ENCODE peak calls at places on chromosome 12, in ten cellular contexts. One of them, this sample, is unnamed.

GRCh38 chr12:46402861-46403731 is 30.5 kb upstream of the SLC38A2 start:
- DNase-seq in ELF-1: no peak
- DNase-seq in stimulated activated CD4-positive, alpha-beta T cell treated with anti-CD3 and anti-CD28 coated beads, Interleukin-15, amount 100 ng/mL, for 24 hours: no peak
- DNase-seq in iPS DF 6.9: no peak
- DNase-seq in activated T-cell treated with anti-CD3 and anti-CD28 coated beads, Interleukin-2, amount 50 U/mL, for 48 hours: no peak
- DNase-seq in neural crest cell: no peak
- DNase-seq in activated naive CD8-positive, alpha-beta T cell treated with anti-CD3 and anti-CD28 coated beads for 36 hours: no peak
- DNase-seq in activated CD4-positive, alpha-beta T cell treated with anti-CD3 and anti-CD28 coated beads for 48 hours: no peak
- DNase-seq in left lung: no peak
- DNase-seq in tibial artery: no peak
- DNase-seq in this sample: no peak

GRCh38 chr12:34394211-34395055 is 372.1 kb downstream of the ALG10 start:
- DNase-seq in ELF-1: no peak
- DNase-seq in stimulated activated CD4-positive, alpha-beta T cell treated with anti-CD3 and anti-CD28 coated beads, Interleukin-15, amount 100 ng/mL, for 24 hours: no peak
- DNase-seq in iPS DF 6.9: no peak
- DNase-seq in activated T-cell treated with anti-CD3 and anti-CD28 coated beads, Interleukin-2, amount 50 U/mL, for 48 hours: no peak
- DNase-seq in neural crest cell: no peak
- DNase-seq in activated naive CD8-positive, alpha-beta T cell treated with anti-CD3 and anti-CD28 coated beads for 36 hours: no peak
- DNase-seq in activated CD4-positive, alpha-beta T cell treated with anti-CD3 and anti-CD28 coated beads for 48 hours: no peak
- DNase-seq in left lung: peak
- DNase-seq in tibial artery: peak
- DNase-seq in this sample: peak

GRCh38 chr12:68287106-68287505 is 33.7 kb upstream of the IL22 start:
- DNase-seq in ELF-1: no peak
- DNase-seq in stimulated activated CD4-positive, alpha-beta T cell treated with anti-CD3 and anti-CD28 coated beads, Interleukin-15, amount 100 ng/mL, for 24 hours: no peak
- DNase-seq in iPS DF 6.9: no peak
- DNase-seq in activated T-cell treated with anti-CD3 and anti-CD28 coated beads, Interleukin-2, amount 50 U/mL, for 48 hours: no peak
- DNase-seq in neural crest cell: no peak
- DNase-seq in activated naive CD8-positive, alpha-beta T cell treated with anti-CD3 and anti-CD28 coated beads for 36 hours: no peak
- DNase-seq in activated CD4-positive, alpha-beta T cell treated with anti-CD3 and anti-CD28 coated beads for 48 hours: no peak
- DNase-seq in left lung: no peak
- DNase-seq in tibial artery: no peak
- DNase-seq in this sample: no peak

GRCh38 chr12:123485756-123486155 is 27.8 kb downstream of the SNRNP35 start:
- DNase-seq in ELF-1: no peak
- DNase-seq in stimulated activated CD4-positive, alpha-beta T cell treated with anti-CD3 and anti-CD28 coated beads, Interleukin-15, amount 100 ng/mL, for 24 hours: no peak
- DNase-seq in iPS DF 6.9: no peak
- DNase-seq in activated T-cell treated with anti-CD3 and anti-CD28 coated beads, Interleukin-2, amount 50 U/mL, for 48 hours: no peak
- DNase-seq in neural crest cell: no peak
- DNase-seq in activated naive CD8-positive, alpha-beta T cell treated with anti-CD3 and anti-CD28 coated beads for 36 hours: no peak
- DNase-seq in activated CD4-positive, alpha-beta T cell treated with anti-CD3 and anti-CD28 coated beads for 48 hours: no peak
- DNase-seq in left lung: no peak
- DNase-seq in tibial artery: no peak
- DNase-seq in this sample: no peak

GRCh38 chr12:180445-180844 is 33.5 kb downstream of the SLC6A12 start:
- DNase-seq in ELF-1: no peak
- DNase-seq in stimulated activated CD4-positive, alpha-beta T cell treated with anti-CD3 and anti-CD28 coated beads, Interleukin-15, amount 100 ng/mL, for 24 hours: no peak
- DNase-seq in iPS DF 6.9: no peak
- DNase-seq in activated T-cell treated with anti-CD3 and anti-CD28 coated beads, Interleukin-2, amount 50 U/mL, for 48 hours: no peak
- DNase-seq in neural crest cell: no peak
- DNase-seq in activated naive CD8-positive, alpha-beta T cell treated with anti-CD3 and anti-CD28 coated beads for 36 hours: no peak
- DNase-seq in activated CD4-positive, alpha-beta T cell treated with anti-CD3 and anti-CD28 coated beads for 48 hours: no peak
- DNase-seq in left lung: peak
- DNase-seq in tibial artery: peak
- DNase-seq in this sample: peak

GRCh38 chr12:54394281-54394719 is 9.8 kb upstream of the ZNF385A start:
- DNase-seq in ELF-1: peak
- DNase-seq in stimulated activated CD4-positive, alpha-beta T cell treated with anti-CD3 and anti-CD28 coated beads, Interleukin-15, amount 100 ng/mL, for 24 hours: peak
- DNase-seq in iPS DF 6.9: no peak
- DNase-seq in activated T-cell treated with anti-CD3 and anti-CD28 coated beads, Interleukin-2, amount 50 U/mL, for 48 hours: no peak
- DNase-seq in neural crest cell: peak
- DNase-seq in activated naive CD8-positive, alpha-beta T cell treated with anti-CD3 and anti-CD28 coated beads for 36 hours: no peak
- DNase-seq in activated CD4-positive, alpha-beta T cell treated with anti-CD3 and anti-CD28 coated beads for 48 hours: peak
- DNase-seq in left lung: peak
- DNase-seq in tibial artery: no peak
- DNase-seq in this sample: no peak

GRCh38 chr12:25550186-25550585 is 2.9 kb downstream of the LMNTD1 start:
- DNase-seq in ELF-1: no peak
- DNase-seq in stimulated activated CD4-positive, alpha-beta T cell treated with anti-CD3 and anti-CD28 coated beads, Interleukin-15, amount 100 ng/mL, for 24 hours: no peak
- DNase-seq in iPS DF 6.9: no peak
- DNase-seq in activated T-cell treated with anti-CD3 and anti-CD28 coated beads, Interleukin-2, amount 50 U/mL, for 48 hours: no peak
- DNase-seq in neural crest cell: no peak
- DNase-seq in activated naive CD8-positive, alpha-beta T cell treated with anti-CD3 and anti-CD28 coated beads for 36 hours: no peak
- DNase-seq in activated CD4-positive, alpha-beta T cell treated with anti-CD3 and anti-CD28 coated beads for 48 hours: no peak
- DNase-seq in left lung: no peak
- DNase-seq in tibial artery: no peak
- DNase-seq in this sample: no peak

GRCh38 chr12:104790296-104791125 is 167.6 kb downstream of the SLC41A2 start:
- DNase-seq in ELF-1: peak
- DNase-seq in stimulated activated CD4-positive, alpha-beta T cell treated with anti-CD3 and anti-CD28 coated beads, Interleukin-15, amount 100 ng/mL, for 24 hours: peak
- DNase-seq in iPS DF 6.9: no peak
- DNase-seq in activated T-cell treated with anti-CD3 and anti-CD28 coated beads, Interleukin-2, amount 50 U/mL, for 48 hours: peak
- DNase-seq in neural crest cell: peak
- DNase-seq in activated naive CD8-positive, alpha-beta T cell treated with anti-CD3 and anti-CD28 coated beads for 36 hours: peak
- DNase-seq in activated CD4-positive, alpha-beta T cell treated with anti-CD3 and anti-CD28 coated beads for 48 hours: peak
- DNase-seq in left lung: peak
- DNase-seq in tibial artery: peak
- DNase-seq in this sample: peak

GRCh38 chr12:89878327-89878726 is 169.7 kb upstream of the ATP2B1 start:
- DNase-seq in ELF-1: no peak
- DNase-seq in stimulated activated CD4-positive, alpha-beta T cell treated with anti-CD3 and anti-CD28 coated beads, Interleukin-15, amount 100 ng/mL, for 24 hours: no peak
- DNase-seq in iPS DF 6.9: no peak
- DNase-seq in activated T-cell treated with anti-CD3 and anti-CD28 coated beads, Interleukin-2, amount 50 U/mL, for 48 hours: no peak
- DNase-seq in neural crest cell: no peak
- DNase-seq in activated naive CD8-positive, alpha-beta T cell treated with anti-CD3 and anti-CD28 coated beads for 36 hours: no peak
- DNase-seq in activated CD4-positive, alpha-beta T cell treated with anti-CD3 and anti-CD28 coated beads for 48 hours: no peak
- DNase-seq in left lung: no peak
- DNase-seq in tibial artery: no peak
- DNase-seq in this sample: no peak

GRCh38 chr12:78167510-78167909 is 336.8 kb downstream of the NAV3 start:
- DNase-seq in ELF-1: no peak
- DNase-seq in stimulated activated CD4-positive, alpha-beta T cell treated with anti-CD3 and anti-CD28 coated beads, Interleukin-15, amount 100 ng/mL, for 24 hours: no peak
- DNase-seq in iPS DF 6.9: no peak
- DNase-seq in activated T-cell treated with anti-CD3 and anti-CD28 coated beads, Interleukin-2, amount 50 U/mL, for 48 hours: no peak
- DNase-seq in neural crest cell: no peak
- DNase-seq in activated naive CD8-positive, alpha-beta T cell treated with anti-CD3 and anti-CD28 coated beads for 36 hours: no peak
- DNase-seq in activated CD4-positive, alpha-beta T cell treated with anti-CD3 and anti-CD28 coated beads for 48 hours: no peak
- DNase-seq in left lung: no peak
- DNase-seq in tibial artery: no peak
- DNase-seq in this sample: no peak

GRCh38 chr12:15212877-15213276 is 8.3 kb downstream of the RERG start:
- DNase-seq in ELF-1: no peak
- DNase-seq in stimulated activated CD4-positive, alpha-beta T cell treated with anti-CD3 and anti-CD28 coated beads, Interleukin-15, amount 100 ng/mL, for 24 hours: no peak
- DNase-seq in iPS DF 6.9: no peak
- DNase-seq in activated T-cell treated with anti-CD3 and anti-CD28 coated beads, Interleukin-2, amount 50 U/mL, for 48 hours: no peak
- DNase-seq in neural crest cell: no peak
- DNase-seq in activated naive CD8-positive, alpha-beta T cell treated with anti-CD3 and anti-CD28 coated beads for 36 hours: no peak
- DNase-seq in activated CD4-positive, alpha-beta T cell treated with anti-CD3 and anti-CD28 coated beads for 48 hours: no peak
- DNase-seq in left lung: no peak
- DNase-seq in tibial artery: no peak
- DNase-seq in this sample: no peak

GRCh38 chr12:124099661-124100060 is 126.6 kb downstream of the ZNF664 start:
- DNase-seq in ELF-1: no peak
- DNase-seq in stimulated activated CD4-positive, alpha-beta T cell treated with anti-CD3 and anti-CD28 coated beads, Interleukin-15, amount 100 ng/mL, for 24 hours: no peak
- DNase-seq in iPS DF 6.9: no peak
- DNase-seq in activated T-cell treated with anti-CD3 and anti-CD28 coated beads, Interleukin-2, amount 50 U/mL, for 48 hours: no peak
- DNase-seq in neural crest cell: no peak
- DNase-seq in activated naive CD8-positive, alpha-beta T cell treated with anti-CD3 and anti-CD28 coated beads for 36 hours: no peak
- DNase-seq in activated CD4-positive, alpha-beta T cell treated with anti-CD3 and anti-CD28 coated beads for 48 hours: no peak
- DNase-seq in left lung: no peak
- DNase-seq in tibial artery: no peak
- DNase-seq in this sample: no peak

GRCh38 chr12:45299132-45299692 is 83.3 kb downstream of the ANO6 start:
- DNase-seq in ELF-1: peak
- DNase-seq in stimulated activated CD4-positive, alpha-beta T cell treated with anti-CD3 and anti-CD28 coated beads, Interleukin-15, amount 100 ng/mL, for 24 hours: no peak
- DNase-seq in iPS DF 6.9: no peak
- DNase-seq in activated T-cell treated with anti-CD3 and anti-CD28 coated beads, Interleukin-2, amount 50 U/mL, for 48 hours: no peak
- DNase-seq in neural crest cell: no peak
- DNase-seq in activated naive CD8-positive, alpha-beta T cell treated with anti-CD3 and anti-CD28 coated beads for 36 hours: no peak
- DNase-seq in activated CD4-positive, alpha-beta T cell treated with anti-CD3 and anti-CD28 coated beads for 48 hours: no peak
- DNase-seq in left lung: no peak
- DNase-seq in tibial artery: no peak
- DNase-seq in this sample: no peak

GRCh38 chr12:52087961-52088820 is 8.7 kb downstream of the SMIM41 start:
- DNase-seq in ELF-1: no peak
- DNase-seq in stimulated activated CD4-positive, alpha-beta T cell treated with anti-CD3 and anti-CD28 coated beads, Interleukin-15, amount 100 ng/mL, for 24 hours: no peak
- DNase-seq in iPS DF 6.9: no peak
- DNase-seq in activated T-cell treated with anti-CD3 and anti-CD28 coated beads, Interleukin-2, amount 50 U/mL, for 48 hours: no peak
- DNase-seq in neural crest cell: no peak
- DNase-seq in activated naive CD8-positive, alpha-beta T cell treated with anti-CD3 and anti-CD28 coated beads for 36 hours: no peak
- DNase-seq in activated CD4-positive, alpha-beta T cell treated with anti-CD3 and anti-CD28 coated beads for 48 hours: no peak
- DNase-seq in left lung: no peak
- DNase-seq in tibial artery: no peak
- DNase-seq in this sample: peak

GRCh38 chr12:103677341-103677740 is 90.3 kb downstream of the STAB2 start:
- DNase-seq in ELF-1: no peak
- DNase-seq in stimulated activated CD4-positive, alpha-beta T cell treated with anti-CD3 and anti-CD28 coated beads, Interleukin-15, amount 100 ng/mL, for 24 hours: no peak
- DNase-seq in iPS DF 6.9: no peak
- DNase-seq in activated T-cell treated with anti-CD3 and anti-CD28 coated beads, Interleukin-2, amount 50 U/mL, for 48 hours: no peak
- DNase-seq in neural crest cell: no peak
- DNase-seq in activated naive CD8-positive, alpha-beta T cell treated with anti-CD3 and anti-CD28 coated beads for 36 hours: no peak
- DNase-seq in activated CD4-positive, alpha-beta T cell treated with anti-CD3 and anti-CD28 coated beads for 48 hours: no peak
- DNase-seq in left lung: no peak
- DNase-seq in tibial artery: no peak
- DNase-seq in this sample: no peak

GRCh38 chr12:105109465-105110212 is 2.1 kb downstream of the WASHC4 start:
- DNase-seq in ELF-1: peak
- DNase-seq in stimulated activated CD4-positive, alpha-beta T cell treated with anti-CD3 and anti-CD28 coated beads, Interleukin-15, amount 100 ng/mL, for 24 hours: no peak
- DNase-seq in iPS DF 6.9: no peak
- DNase-seq in activated T-cell treated with anti-CD3 and anti-CD28 coated beads, Interleukin-2, amount 50 U/mL, for 48 hours: no peak
- DNase-seq in neural crest cell: no peak
- DNase-seq in activated naive CD8-positive, alpha-beta T cell treated with anti-CD3 and anti-CD28 coated beads for 36 hours: no peak
- DNase-seq in activated CD4-positive, alpha-beta T cell treated with anti-CD3 and anti-CD28 coated beads for 48 hours: no peak
- DNase-seq in left lung: no peak
- DNase-seq in tibial artery: no peak
- DNase-seq in this sample: no peak

GRCh38 chr12:93174048-93174447 is 203.7 kb upstream of the NUDT4 start:
- DNase-seq in ELF-1: no peak
- DNase-seq in stimulated activated CD4-positive, alpha-beta T cell treated with anti-CD3 and anti-CD28 coated beads, Interleukin-15, amount 100 ng/mL, for 24 hours: no peak
- DNase-seq in iPS DF 6.9: no peak
- DNase-seq in activated T-cell treated with anti-CD3 and anti-CD28 coated beads, Interleukin-2, amount 50 U/mL, for 48 hours: no peak
- DNase-seq in neural crest cell: no peak
- DNase-seq in activated naive CD8-positive, alpha-beta T cell treated with anti-CD3 and anti-CD28 coated beads for 36 hours: no peak
- DNase-seq in activated CD4-positive, alpha-beta T cell treated with anti-CD3 and anti-CD28 coated beads for 48 hours: no peak
- DNase-seq in left lung: no peak
- DNase-seq in tibial artery: no peak
- DNase-seq in this sample: no peak

GRCh38 chr12:84912191-84913142 is at the start of gene SLC6A15:
- DNase-seq in ELF-1: peak
- DNase-seq in stimulated activated CD4-positive, alpha-beta T cell treated with anti-CD3 and anti-CD28 coated beads, Interleukin-15, amount 100 ng/mL, for 24 hours: peak
- DNase-seq in iPS DF 6.9: peak
- DNase-seq in activated T-cell treated with anti-CD3 and anti-CD28 coated beads, Interleukin-2, amount 50 U/mL, for 48 hours: peak
- DNase-seq in neural crest cell: peak
- DNase-seq in activated naive CD8-positive, alpha-beta T cell treated with anti-CD3 and anti-CD28 coated beads for 36 hours: peak
- DNase-seq in activated CD4-positive, alpha-beta T cell treated with anti-CD3 and anti-CD28 coated beads for 48 hours: peak
- DNase-seq in left lung: peak
- DNase-seq in tibial artery: peak
- DNase-seq in this sample: peak

GRCh38 chr12:4307593-4308333 is 13.2 kb upstream of the TIGAR start:
- DNase-seq in ELF-1: peak
- DNase-seq in stimulated activated CD4-positive, alpha-beta T cell treated with anti-CD3 and anti-CD28 coated beads, Interleukin-15, amount 100 ng/mL, for 24 hours: no peak
- DNase-seq in iPS DF 6.9: peak
- DNase-seq in activated T-cell treated with anti-CD3 and anti-CD28 coated beads, Interleukin-2, amount 50 U/mL, for 48 hours: no peak
- DNase-seq in neural crest cell: peak
- DNase-seq in activated naive CD8-positive, alpha-beta T cell treated with anti-CD3 and anti-CD28 coated beads for 36 hours: no peak
- DNase-seq in activated CD4-positive, alpha-beta T cell treated with anti-CD3 and anti-CD28 coated beads for 48 hours: peak
- DNase-seq in left lung: peak
- DNase-seq in tibial artery: peak
- DNase-seq in this sample: peak

GRCh38 chr12:66066929-66067281 is 63.6 kb downstream of the LLPH start:
- DNase-seq in ELF-1: no peak
- DNase-seq in stimulated activated CD4-positive, alpha-beta T cell treated with anti-CD3 and anti-CD28 coated beads, Interleukin-15, amount 100 ng/mL, for 24 hours: no peak
- DNase-seq in iPS DF 6.9: no peak
- DNase-seq in activated T-cell treated with anti-CD3 and anti-CD28 coated beads, Interleukin-2, amount 50 U/mL, for 48 hours: no peak
- DNase-seq in neural crest cell: no peak
- DNase-seq in activated naive CD8-positive, alpha-beta T cell treated with anti-CD3 and anti-CD28 coated beads for 36 hours: no peak
- DNase-seq in activated CD4-positive, alpha-beta T cell treated with anti-CD3 and anti-CD28 coated beads for 48 hours: no peak
- DNase-seq in left lung: no peak
- DNase-seq in tibial artery: no peak
- DNase-seq in this sample: no peak

GRCh38 chr12:104909761-104910160 is 48.3 kb downstream of the SLC41A2 start:
- DNase-seq in ELF-1: no peak
- DNase-seq in stimulated activated CD4-positive, alpha-beta T cell treated with anti-CD3 and anti-CD28 coated beads, Interleukin-15, amount 100 ng/mL, for 24 hours: no peak
- DNase-seq in iPS DF 6.9: no peak
- DNase-seq in activated T-cell treated with anti-CD3 and anti-CD28 coated beads, Interleukin-2, amount 50 U/mL, for 48 hours: no peak
- DNase-seq in neural crest cell: no peak
- DNase-seq in activated naive CD8-positive, alpha-beta T cell treated with anti-CD3 and anti-CD28 coated beads for 36 hours: no peak
- DNase-seq in activated CD4-positive, alpha-beta T cell treated with anti-CD3 and anti-CD28 coated beads for 48 hours: no peak
- DNase-seq in left lung: no peak
- DNase-seq in tibial artery: no peak
- DNase-seq in this sample: no peak

GRCh38 chr12:91461061-91461460 is 278.4 kb upstream of the DCN start:
- DNase-seq in ELF-1: no peak
- DNase-seq in stimulated activated CD4-positive, alpha-beta T cell treated with anti-CD3 and anti-CD28 coated beads, Interleukin-15, amount 100 ng/mL, for 24 hours: no peak
- DNase-seq in iPS DF 6.9: no peak
- DNase-seq in activated T-cell treated with anti-CD3 and anti-CD28 coated beads, Interleukin-2, amount 50 U/mL, for 48 hours: no peak
- DNase-seq in neural crest cell: no peak
- DNase-seq in activated naive CD8-positive, alpha-beta T cell treated with anti-CD3 and anti-CD28 coated beads for 36 hours: no peak
- DNase-seq in activated CD4-positive, alpha-beta T cell treated with anti-CD3 and anti-CD28 coated beads for 48 hours: no peak
- DNase-seq in left lung: no peak
- DNase-seq in tibial artery: no peak
- DNase-seq in this sample: no peak

GRCh38 chr12:92552412-92553108 is 150.2 kb upstream of the PLEKHG7 start:
- DNase-seq in ELF-1: no peak
- DNase-seq in stimulated activated CD4-positive, alpha-beta T cell treated with anti-CD3 and anti-CD28 coated beads, Interleukin-15, amount 100 ng/mL, for 24 hours: no peak
- DNase-seq in iPS DF 6.9: no peak
- DNase-seq in activated T-cell treated with anti-CD3 and anti-CD28 coated beads, Interleukin-2, amount 50 U/mL, for 48 hours: no peak
- DNase-seq in neural crest cell: no peak
- DNase-seq in activated naive CD8-positive, alpha-beta T cell treated with anti-CD3 and anti-CD28 coated beads for 36 hours: no peak
- DNase-seq in activated CD4-positive, alpha-beta T cell treated with anti-CD3 and anti-CD28 coated beads for 48 hours: no peak
- DNase-seq in left lung: no peak
- DNase-seq in tibial artery: no peak
- DNase-seq in this sample: no peak

GRCh38 chr12:44247588-44247987 is 411.7 kb downstream of the TMEM117 start:
- DNase-seq in ELF-1: peak
- DNase-seq in stimulated activated CD4-positive, alpha-beta T cell treated with anti-CD3 and anti-CD28 coated beads, Interleukin-15, amount 100 ng/mL, for 24 hours: no peak
- DNase-seq in iPS DF 6.9: peak
- DNase-seq in activated T-cell treated with anti-CD3 and anti-CD28 coated beads, Interleukin-2, amount 50 U/mL, for 48 hours: no peak
- DNase-seq in neural crest cell: no peak
- DNase-seq in activated naive CD8-positive, alpha-beta T cell treated with anti-CD3 and anti-CD28 coated beads for 36 hours: no peak
- DNase-seq in activated CD4-positive, alpha-beta T cell treated with anti-CD3 and anti-CD28 coated beads for 48 hours: no peak
- DNase-seq in left lung: no peak
- DNase-seq in tibial artery: no peak
- DNase-seq in this sample: no peak

GRCh38 chr12:39966738-39967137 is 139.1 kb downstream of the SLC2A13 start:
- DNase-seq in ELF-1: no peak
- DNase-seq in stimulated activated CD4-positive, alpha-beta T cell treated with anti-CD3 and anti-CD28 coated beads, Interleukin-15, amount 100 ng/mL, for 24 hours: no peak
- DNase-seq in iPS DF 6.9: no peak
- DNase-seq in activated T-cell treated with anti-CD3 and anti-CD28 coated beads, Interleukin-2, amount 50 U/mL, for 48 hours: no peak
- DNase-seq in neural crest cell: no peak
- DNase-seq in activated naive CD8-positive, alpha-beta T cell treated with anti-CD3 and anti-CD28 coated beads for 36 hours: no peak
- DNase-seq in activated CD4-positive, alpha-beta T cell treated with anti-CD3 and anti-CD28 coated beads for 48 hours: no peak
- DNase-seq in left lung: no peak
- DNase-seq in tibial artery: no peak
- DNase-seq in this sample: no peak